ENCODE peak calls at places on chromosomes 7 and 10, in six cellular contexts. R, A, T, D, J and L are unnamed samples.
A peak's percentile ranks its signal among the peaks of the same experiment; 100 is the strongest.

GRCh38 chr10:106635947-106636346 is 528.6 kb downstream of the SORCS1 start:
- DNase-seq in R (no peak), A (no peak), T (no peak), D (no peak), J (no peak), L (no peak)

GRCh38 chr7:77328669-77329068 is 87.5 kb downstream of the GSAP start:
- DNase-seq in R (peak; percentile 68), A (no peak), T (no peak), D (no peak), J (no peak), L (no peak)

GRCh38 chr7:98312201-98312600 is 30.7 kb downstream of the BRI3 start:
- DNase-seq in R (no peak), A (no peak), T (no peak), D (no peak), J (no peak), L (no peak)

GRCh38 chr10:131071721-131072120 is 239.8 kb downstream of the TCERG1L start:
- DNase-seq in R (no peak), A (no peak), T (no peak), D (no peak), J (no peak), L (no peak)

GRCh38 chr7:55552320-55553086 is 19.8 kb downstream of the VOPP1 start:
- DNase-seq in R (peak; percentile 71), A (peak; percentile 43), T (peak; percentile 21), D (no peak), J (peak; percentile 64), L (no peak)

GRCh38 chr10:3785849-3786290 is 861 bp upstream of the KLF6 start:
- DNase-seq in R (peak; percentile 68), A (peak; percentile 66), T (peak; percentile 39), D (no peak), J (peak; percentile 85), L (no peak)

GRCh38 chr10:109275970-109276369 is 647.3 kb downstream of the XPNPEP1 start:
- DNase-seq in R (peak; percentile 18), A (no peak), T (no peak), D (no peak), J (no peak), L (no peak)

GRCh38 chr7:156156734-156157408 is 344.6 kb upstream of the SHH start:
- DNase-seq in R (peak; percentile 11), A (peak; percentile 20), T (peak; percentile 42), D (no peak), J (peak; percentile 74), L (no peak)

GRCh38 chr7:114901771-114902170 is 20.1 kb upstream of the MDFIC start:
- DNase-seq in R (no peak), A (no peak), T (no peak), D (no peak), J (peak; percentile 40), L (no peak)

GRCh38 chr10:97827778-97828291 is 21.8 kb upstream of the GOLGA7B start:
- DNase-seq in R (no peak), A (peak; percentile 50), T (no peak), D (no peak), J (no peak), L (no peak)